ENCODE peak calls at places on chromosome 6, in seven cellular contexts. S is G401; O is T-helper 1 cell; K is effector CD4-positive, alpha-beta T cell; V is foreskin melanocyte; A is prostate gland; G is GM03348. H is an unnamed sample.

GRCh38 chr6:33725891-33726673 is 14.6 kb upstream of the UQCC2 start:
- DNase-seq in V (no peak), S (no peak), K (no peak), G (no peak), A (no peak), O (no peak), H (no peak)

GRCh38 chr6:152723398-152723797 is 25.7 kb downstream of the MYCT1 start:
- DNase-seq in A (no peak), S (no peak), G (peak), K (no peak), V (no peak), O (no peak), H (peak)

GRCh38 chr6:157732416-157733161 is 90.5 kb upstream of the SNX9 start:
- DNase-seq in O (no peak), S (peak), K (no peak), A (no peak), V (no peak), G (no peak), H (no peak)

GRCh38 chr6:158417760-158418098 is 105.5 kb downstream of the TULP4 start:
- DNase-seq in K (no peak), G (peak), V (peak), S (no peak), A (no peak), O (no peak), H (peak)

GRCh38 chr6:165263-165662 is 127.0 kb upstream of the DUSP22 start:
- DNase-seq in G (no peak), A (no peak), O (no peak), S (no peak), V (no peak), K (no peak), H (no peak)

GRCh38 chr6:52512199-52512598 is 64.7 kb downstream of the TRAM2 start:
- DNase-seq in A (no peak), G (peak), V (no peak), O (no peak), S (no peak), K (no peak), H (peak)

GRCh38 chr6:152461556-152461955 is 175.6 kb downstream of the SYNE1 start:
- DNase-seq in K (no peak), O (no peak), V (no peak), G (peak), A (no peak), S (no peak), H (no peak)

GRCh38 chr6:133551847-133552331 is 310.7 kb downstream of the EYA4 start:
- DNase-seq in O (no peak), V (no peak), A (no peak), S (no peak), G (peak), K (no peak), H (peak)

GRCh38 chr6:169424821-169425240 is 171.2 kb upstream of the THBS2 start:
- DNase-seq in O (no peak), G (peak), A (no peak), S (no peak), K (no peak), V (no peak), H (no peak)

GRCh38 chr6:46606318-46606717 is 46.3 kb downstream of the CYP39A1 start:
- DNase-seq in G (no peak), V (peak), S (peak), O (no peak), A (no peak), K (no peak), H (no peak)